ENCODE peak calls at places on chromosomes 6 and 20, in nine cellular contexts. X, M, I, G, S, E, C, H and L are unnamed samples.

GRCh38 chr20:14700641-14700965 is 363.2 kb upstream of the FLRT3 start:
- DNase-seq in X (no peak), G (peak; percentile 19), H (no peak), E (no peak), C (no peak), M (peak; percentile 39), I (no peak), S (peak; percentile 38), L (no peak)

GRCh38 chr6:126267621-126268020 is 72.3 kb upstream of the CENPW start:
- DNase-seq in S (no peak), C (no peak), H (no peak), G (peak; percentile 5), X (no peak), M (peak; percentile 34), E (no peak), I (no peak), L (no peak)

GRCh38 chr6:33630014-33630413 is 8.9 kb downstream of the ITPR3 start:
- DNase-seq in X (no peak), C (no peak), E (no peak), I (no peak), H (no peak), S (no peak), M (no peak), G (no peak), L (no peak)

GRCh38 chr6:5726976-5727718 is 279.6 kb downstream of the NRN1 start:
- DNase-seq in C (no peak), I (no peak), X (no peak), M (no peak), E (no peak), G (peak; percentile 10), H (no peak), S (no peak), L (no peak)

GRCh38 chr20:23242556-23243180 is 107.9 kb upstream of the NXT1 start:
- DNase-seq in E (no peak), X (no peak), M (no peak), H (no peak), C (no peak), S (no peak), I (no peak), G (no peak), L (no peak)

GRCh38 chr6:52389626-52390360 is 27.8 kb downstream of the PAQR8 start:
- DNase-seq in G (peak; percentile 45), H (no peak), C (peak; percentile 75), I (peak; percentile 59), M (peak; percentile 44), X (peak; percentile 73), S (peak; percentile 93), E (peak; percentile 28), L (peak; percentile 84)

GRCh38 chr20:56710577-56711465 is 81.7 kb downstream of the TFAP2C start:
- DNase-seq in X (no peak), S (no peak), E (peak; percentile 36), H (no peak), M (no peak), G (peak; percentile 67), C (no peak), I (no peak), L (no peak)

GRCh38 chr20:10282930-10283556 is 64.4 kb downstream of the SNAP25 start:
- DNase-seq in C (no peak), G (peak; percentile 52), S (no peak), E (no peak), I (no peak), M (peak; percentile 10), H (peak; percentile 83), X (no peak), L (no peak)

GRCh38 chr20:16530201-16530681 is 43.0 kb downstream of the KIF16B start:
- DNase-seq in G (peak; percentile 16), H (no peak), M (no peak), I (no peak), X (no peak), C (no peak), S (no peak), E (peak; percentile 61), L (no peak)

GRCh38 chr20:47854687-47855212 is 69.5 kb upstream of the SULF2 start:
- DNase-seq in H (no peak), I (no peak), C (no peak), G (peak; percentile 81), E (peak; percentile 59), X (no peak), S (peak; percentile 57), M (peak; percentile 79), L (no peak)

GRCh38 chr6:157098999-157099398 is 224.3 kb downstream of the TMEM242 start:
- DNase-seq in M (no peak), X (no peak), H (no peak), E (no peak), G (no peak), I (no peak), S (no peak), C (no peak), L (no peak)

GRCh38 chr6:308307-308706 is 16.0 kb downstream of the DUSP22 start:
- DNase-seq in H (no peak), I (no peak), M (no peak), S (no peak), C (no peak), G (no peak), E (no peak), X (no peak), L (no peak)

GRCh38 chr20:61916318-61916891 is 149.3 kb downstream of the TAF4 start:
- DNase-seq in M (no peak), E (no peak), G (no peak), X (no peak), S (no peak), C (no peak), H (no peak), I (no peak), L (no peak)
- H3K4me3 ChIP-seq in M (no peak overlapping the region), E (no peak overlapping the region), G (no peak overlapping the region), X (no peak overlapping the region), S (no peak overlapping the region), C (no peak overlapping the region), H (no peak overlapping the region), I (no peak overlapping the region), L (no peak overlapping the region)

DNA sequence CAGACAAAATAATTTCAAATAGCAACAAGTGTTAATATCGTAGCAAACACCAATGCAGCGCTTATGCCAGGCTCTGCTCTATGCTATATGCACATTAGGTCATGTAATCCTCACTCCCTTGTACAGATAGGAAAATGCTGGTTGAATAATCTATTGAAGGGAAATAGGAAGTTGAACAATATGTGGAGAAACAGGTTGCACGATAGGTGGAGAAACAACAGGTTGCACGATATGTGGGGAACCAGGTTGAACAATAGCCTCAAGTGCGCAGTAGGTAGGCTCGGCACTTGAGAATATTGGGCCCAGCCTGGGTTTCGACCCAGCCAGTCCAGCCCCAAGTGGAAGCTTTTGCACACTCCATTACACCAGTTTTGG is 91.1 kb upstream of the SIRPA start:
- DNase-seq in C (no peak), G (no peak), M (no peak), I (no peak), H (no peak), S (no peak), X (no peak), E (no peak), L (no peak)
- H3K4me3 ChIP-seq in C (no peak overlapping the region), G (no peak overlapping the region), M (no peak overlapping the region), I (no peak overlapping the region), H (no peak overlapping the region), S (no peak overlapping the region), X (no peak overlapping the region), E (no peak overlapping the region), L (peak overlapping the region; percentile 56)

DNA sequence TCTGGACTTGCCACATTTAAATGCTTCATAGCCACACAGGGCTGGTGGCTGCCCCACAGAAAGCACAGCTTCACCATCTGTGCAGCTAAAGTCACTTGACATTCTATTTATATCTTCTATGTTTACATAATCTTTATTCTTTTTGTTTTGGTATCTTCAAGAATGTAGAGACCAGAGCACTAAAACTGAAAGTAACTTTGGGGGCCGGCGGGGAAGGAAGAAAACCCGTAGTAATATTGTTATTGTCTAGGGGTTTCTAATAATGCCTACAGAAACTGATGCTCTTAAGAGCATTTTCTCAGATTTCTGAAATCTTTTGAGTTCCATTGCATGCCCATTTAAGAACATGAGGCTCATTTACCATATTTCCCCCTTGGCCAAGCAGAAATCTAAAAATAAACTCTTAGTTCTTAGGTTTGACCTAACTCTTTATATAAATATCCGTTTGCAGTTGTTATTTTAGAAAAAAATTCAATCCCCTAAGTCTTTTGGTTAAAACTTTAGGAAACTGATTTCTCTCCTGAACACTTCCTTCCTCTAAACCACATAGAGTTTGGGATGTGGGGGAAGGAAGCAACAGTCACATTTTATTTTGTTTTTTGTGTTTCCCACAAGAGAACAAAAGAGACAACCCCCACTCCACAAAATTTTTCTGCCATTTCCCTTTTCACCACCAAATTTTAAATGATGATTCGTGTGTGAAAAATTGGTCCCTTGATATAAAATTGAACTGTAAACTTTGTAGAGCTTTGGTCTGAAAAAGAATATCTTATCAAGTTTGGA is 207.6 kb downstream of the OGFRL1 start:
- DNase-seq in S (peak; percentile 77), C (peak; percentile 51), X (no peak), E (no peak), M (peak; percentile 39), H (no peak), I (no peak), G (peak; percentile 76), L (no peak)
- H3K4me3 ChIP-seq in S (no peak overlapping the region), C (peak overlapping the region; percentile 31), X (no peak overlapping the region), E (no peak overlapping the region), M (peak overlapping the region; percentile 33), H (no peak overlapping the region), I (peak overlapping the region; percentile 31), G (peak overlapping the region; percentile 41), L (no peak overlapping the region)

GRCh38 chr6:113870917-113871316 is 13.8 kb downstream of the MARCKS start:
- DNase-seq in X (no peak), H (no peak), I (no peak), E (no peak), M (no peak), G (no peak), S (no peak), C (no peak), L (no peak)

GRCh38 chr6:113875470-113875869 is 18.3 kb downstream of the MARCKS start:
- DNase-seq in E (no peak), I (no peak), M (peak; percentile 46), X (no peak), C (no peak), G (peak; percentile 78), S (no peak), H (no peak), L (no peak)

GRCh38 chr6:113871975-113872374 is 14.8 kb downstream of the MARCKS start:
- DNase-seq in G (no peak), X (no peak), H (no peak), E (no peak), M (no peak), S (peak; percentile 47), C (peak; percentile 13), I (no peak), L (no peak)

GRCh38 chr6:113876654-113877053 is 19.5 kb downstream of the MARCKS start:
- DNase-seq in X (no peak), S (no peak), E (no peak), I (no peak), H (no peak), M (no peak), C (no peak), G (no peak), L (no peak)

DNA sequence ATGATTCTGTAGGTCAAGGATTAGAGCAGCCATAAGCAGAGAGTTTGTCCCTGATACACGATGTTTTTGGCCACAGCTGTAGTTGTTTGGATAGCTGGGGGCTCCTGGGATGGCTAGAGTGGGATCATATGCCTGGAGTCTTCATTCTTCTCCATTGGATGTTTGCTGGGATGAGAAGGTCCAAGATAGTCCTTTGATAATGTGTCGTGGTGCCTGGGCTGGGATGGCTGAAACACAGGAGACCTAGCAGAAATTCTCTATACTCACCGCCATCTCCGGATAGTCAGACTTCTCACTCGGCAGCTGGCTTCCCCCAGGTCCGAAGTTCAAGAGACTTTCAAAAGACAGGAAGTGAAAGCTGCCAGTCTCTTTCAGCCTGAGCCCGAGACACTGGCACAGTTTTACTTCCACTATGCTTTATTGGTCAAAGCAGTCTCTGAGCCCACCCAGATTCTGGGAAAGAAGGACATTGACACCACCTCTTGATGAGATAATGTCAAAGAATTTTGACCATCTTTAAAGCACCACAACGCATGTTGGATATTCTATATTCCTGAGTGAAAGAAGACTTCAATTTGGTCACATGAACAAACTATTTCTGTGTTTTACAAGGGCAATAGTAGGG is 16.0 kb downstream of the MARCKS start:
- DNase-seq in X (no peak), G (no peak), E (no peak), M (no peak), C (peak; percentile 57), H (no peak), S (peak; percentile 85), I (no peak), L (no peak)
- H3K4me3 ChIP-seq in X (no peak overlapping the region), G (no peak overlapping the region), E (no peak overlapping the region), M (no peak overlapping the region), C (peak overlapping the region; percentile 71), H (no peak overlapping the region), S (peak overlapping the region; percentile 58), I (peak overlapping the region; percentile 18), L (no peak overlapping the region)